ENCODE peak calls at places on chromosomes 2 and 18, in ten cellular contexts. A is endothelial cell of umbilical vein, T is fibroblast of lung, B is IMR-90, D is GM23338, W is H9, Y is mammary epithelial cell, P is MM.1S, O is HCT116, Z is neural progenitor cell. R is an unnamed sample. For H4K20me1, the result is how much of the 10 kb centered on the place peaks cover.

GRCh38 chr2:63790491-63790890 is 51.2 kb upstream of the UGP2 start:
- DNase-seq in Z (no peak), B (peak), D (no peak), O (no peak), Y (peak), W (no peak), T (peak), P (no peak), A (no peak), R (no peak)

GRCh38 chr2:229901819-229902218 is 20.0 kb downstream of the TRIP12 start:
- DNase-seq in W (no peak), D (peak), Z (no peak), T (peak), Y (peak), P (no peak), B (peak), O (peak), A (peak), R (no peak)

GRCh38 chr2:148674063-148675020 is 29.8 kb downstream of the EPC2 start:
- DNase-seq in A (peak), T (peak), Y (peak), Z (peak), P (peak), W (peak), B (peak), O (peak), D (peak), R (peak)

GRCh38 chr2:53460347-53460746 is 307.3 kb upstream of the CHAC2 start:
- DNase-seq in A (no peak), B (no peak), D (no peak), O (no peak), T (peak), Y (peak), Z (no peak), P (no peak), W (no peak), R (peak)

GRCh38 chr2:19806591-19806990 is 95.2 kb downstream of the TTC32 start:
- DNase-seq in D (no peak), Y (no peak), O (no peak), B (no peak), A (no peak), Z (no peak), P (no peak), T (no peak), W (peak), R (no peak)

GRCh38 chr2:223762853-223763252 is 74.5 kb downstream of the AP1S3 start:
- DNase-seq in P (no peak), W (no peak), D (no peak), Y (no peak), O (no peak), B (peak), A (no peak), T (peak), Z (no peak), R (peak)

GRCh38 chr18:58579561-58580047 is 49.3 kb downstream of the ALPK2 start:
- DNase-seq in D (no peak), W (no peak), O (no peak), A (no peak), Z (no peak), T (peak), P (no peak), B (peak), Y (no peak), R (no peak)

GRCh38 chr2:23756593-23757292 is 170.2 kb downstream of the ATAD2B start:
- DNase-seq in B (no peak), W (no peak), Z (no peak), Y (no peak), A (no peak), D (no peak), P (no peak), O (no peak), T (no peak), R (no peak)

GRCh38 chr2:36246320-36246990 is 109.1 kb upstream of the CRIM1 start:
- DNase-seq in P (peak), Z (no peak), W (no peak), Y (peak), O (no peak), A (no peak), D (no peak), T (peak), B (no peak), R (no peak)

GRCh38 chr18:26956894-26957293 is 91.4 kb upstream of the AQP4 start:
- DNase-seq in D (peak), T (no peak), Y (no peak), P (no peak), W (peak), A (no peak), O (no peak), B (no peak), Z (peak), R (no peak)

GRCh38 chr2:237244976-237245646 is 159.4 kb downstream of the COPS8 start:
- DNase-seq in O (no peak), D (no peak), A (no peak), Y (no peak), W (no peak), P (no peak), T (peak), B (peak), Z (no peak), R (no peak)

GRCh38 chr2:147530033-147530432 is 314.8 kb upstream of the ACVR2A start:
- DNase-seq in Y (no peak), O (no peak), D (no peak), P (no peak), Z (no peak), T (no peak), B (no peak), A (no peak), W (no peak), R (no peak)

GRCh38 chr2:31322376-31322775 is 88.4 kb downstream of the EHD3 start:
- DNase-seq in Y (no peak), Z (no peak), O (no peak), T (peak), D (no peak), P (no peak), W (no peak), B (peak), A (no peak), R (no peak)

GRCh38 chr18:36580266-36580665 is 248.5 kb downstream of the TPGS2 start:
- DNase-seq in B (peak), A (no peak), T (peak), D (peak), W (no peak), Z (no peak), Y (peak), P (no peak), O (no peak), R (no peak)

GRCh38 chr2:223114170-223114569 is 62.2 kb downstream of the KCNE4 start:
- DNase-seq in O (no peak), A (peak), T (no peak), D (no peak), W (no peak), Y (no peak), B (no peak), P (no peak), Z (no peak), R (no peak)

GRCh38 chr2:114940785-114941458 is 498.5 kb downstream of the DPP10 start:
- DNase-seq in W (no peak), B (no peak), P (no peak), T (no peak), Z (no peak), Y (no peak), O (no peak), D (no peak), A (no peak), R (no peak)

GRCh38 chr2:104755026-104755856 is 98.7 kb upstream of the POU3F3 start:
- DNase-seq in Y (no peak), O (no peak), A (no peak), W (peak), Z (no peak), P (no peak), D (peak), B (no peak), T (peak), R (no peak)

GRCh38 chr2:10038716-10039115 is 4.6 kb upstream of the KLF11 start:
- DNase-seq in B (peak), T (no peak), A (no peak), Y (no peak), Z (no peak), O (no peak), D (no peak), W (no peak), P (no peak), R (no peak)

GRCh38 chr2:21118302-21118920 is 5.4 kb upstream of the TDRD15 start:
- DNase-seq in O (peak), T (peak), Z (peak), B (peak), D (peak), P (peak), A (peak), Y (peak), W (peak), R (peak)

DNA sequence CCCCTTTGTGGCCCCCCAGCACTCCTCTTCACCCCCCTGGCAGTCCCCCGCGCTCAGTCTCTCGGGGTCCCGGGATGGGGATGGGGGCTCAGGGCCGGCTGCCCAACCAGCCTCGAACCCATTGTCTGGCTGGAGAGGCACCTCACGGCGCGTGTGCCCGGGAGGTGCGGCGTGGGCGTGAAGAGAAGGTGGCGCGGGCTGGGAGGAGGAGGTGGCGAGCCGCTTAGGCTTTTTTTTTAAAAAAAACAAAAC is 803 bp downstream of the FMNL2 start:
- DNase-seq in O (no peak), W (no peak), D (no peak), T (no peak), B (no peak), A (no peak), P (no peak), Z (no peak), Y (no peak), R (no peak)
- H4K20me1 ChIP-seq in O (under half), W (under half), D (under half), T (under half), B (under half), A (under half), P (under half), Z (under half), Y (under half), R (under half)

GRCh38 chr2:98457045-98457696 is 12.5 kb downstream of the INPP4A start:
- DNase-seq in Z (no peak), T (peak), P (no peak), D (no peak), A (peak), B (peak), Y (peak), O (no peak), W (no peak), R (no peak)

GRCh38 chr2:98454500-98455235 is 10.0 kb downstream of the INPP4A start:
- DNase-seq in D (peak), W (no peak), B (peak), Z (no peak), O (no peak), T (peak), P (no peak), A (peak), Y (no peak), R (no peak)

GRCh38 chr2:98454073-98454472 is 9.4 kb downstream of the INPP4A start:
- DNase-seq in O (no peak), Y (no peak), T (no peak), Z (no peak), D (peak), A (no peak), W (no peak), P (no peak), B (no peak), R (no peak)

GRCh38 chr2:98453531-98453930 is 8.9 kb downstream of the INPP4A start:
- DNase-seq in P (no peak), A (no peak), Y (no peak), T (no peak), O (no peak), D (no peak), Z (no peak), W (no peak), B (no peak), R (no peak)

GRCh38 chr2:98455494-98455976 is 10.9 kb downstream of the INPP4A start:
- DNase-seq in Z (no peak), O (no peak), D (no peak), T (peak), P (peak), W (no peak), Y (no peak), A (no peak), B (peak), R (no peak)
- H4K20me1 ChIP-seq in Z (half or more), O (under half), D (under half), T (under half), P (under half), W (under half), Y (under half), A (under half), B (half or more), R (under half)

GRCh38 chr2:27518113-27518781 is 21.6 kb downstream of the GCKR start:
- DNase-seq in O (no peak), T (no peak), P (no peak), Z (no peak), B (no peak), W (no peak), A (no peak), Y (no peak), D (no peak), R (no peak)
- H4K20me1 ChIP-seq in O (under half), T (under half), P (under half), Z (under half), B (under half), W (under half), A (under half), Y (under half), D (under half), R (under half)

DNA sequence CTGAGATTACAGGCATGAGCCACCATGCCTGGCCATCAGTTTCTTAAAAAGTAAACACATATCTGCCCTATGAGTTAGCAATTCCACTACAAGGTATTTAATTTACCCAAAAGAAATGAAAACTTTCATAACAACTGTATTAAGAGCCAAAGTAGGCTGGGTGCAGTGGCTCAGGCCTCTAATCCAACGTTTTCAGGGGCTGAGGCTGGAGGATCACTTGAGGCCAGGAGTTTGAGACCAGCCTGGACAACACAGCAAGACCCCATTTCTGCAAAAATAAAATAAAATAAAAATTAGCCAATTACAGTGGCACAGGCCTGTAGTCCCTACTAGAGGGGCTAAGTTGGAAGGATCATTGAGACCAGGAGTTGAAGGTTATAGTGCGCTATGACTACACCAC is 6.5 kb downstream of the ROCK2 start:
- DNase-seq in W (no peak), T (no peak), O (no peak), D (no peak), Z (no peak), P (no peak), A (no peak), B (no peak), Y (no peak), R (no peak)
- H4K20me1 ChIP-seq in W (under half), T (under half), O (under half), D (under half), Z (under half), P (under half), A (under half), B (half or more), Y (under half), R (half or more)

DNA sequence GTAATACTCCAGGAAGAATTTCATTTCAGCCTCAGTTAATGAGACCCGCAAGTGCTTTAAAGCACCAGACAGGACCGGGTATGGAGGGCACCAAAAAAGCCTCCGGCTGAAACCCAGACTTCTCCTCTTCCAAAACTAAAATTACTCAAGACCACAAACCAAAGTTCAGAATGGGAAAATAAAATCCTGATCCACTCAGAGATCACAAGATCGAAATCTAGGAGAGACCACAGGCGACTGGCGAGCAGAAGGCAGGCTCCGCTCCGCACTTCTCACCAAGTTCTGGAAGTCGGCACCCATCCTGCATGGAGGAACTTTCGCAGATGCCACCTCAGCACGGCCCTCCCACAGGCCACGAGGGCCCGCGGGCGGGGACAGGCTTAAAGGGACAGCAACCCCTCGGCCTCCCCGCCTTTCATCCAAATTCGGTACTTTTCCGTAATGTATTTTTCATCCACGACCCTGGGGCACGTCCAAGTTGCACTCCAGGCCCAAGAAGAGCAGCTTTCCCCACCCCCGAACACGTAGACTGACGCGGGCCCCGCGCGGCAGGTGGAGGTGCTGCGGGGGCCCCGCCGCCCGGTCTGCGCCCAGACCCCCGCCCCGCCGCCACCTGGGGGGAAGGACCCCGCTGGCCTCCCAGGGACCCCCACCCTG is 43.7 kb downstream of the HDLBP start:
- DNase-seq in T (peak), Z (peak), A (peak), Y (peak), B (peak), O (peak), D (peak), W (peak), P (peak), R (peak)
- H4K20me1 ChIP-seq in T (under half), Z (half or more), A (under half), Y (under half), B (half or more), O (under half), D (half or more), W (under half), P (under half), R (half or more)

GRCh38 chr2:173955004-173955403 is 10.2 kb downstream of the SP3 start:
- DNase-seq in O (no peak), B (no peak), Z (no peak), W (no peak), D (no peak), Y (no peak), T (no peak), P (no peak), A (no peak), R (no peak)

GRCh38 chr2:173955867-173956266 is 9.3 kb downstream of the SP3 start:
- DNase-seq in Y (no peak), B (no peak), D (no peak), Z (no peak), O (no peak), A (no peak), T (no peak), W (no peak), P (no peak), R (no peak)

GRCh38 chr2:173953047-173953424 is 12.1 kb downstream of the SP3 start:
- DNase-seq in T (no peak), B (no peak), O (no peak), Z (no peak), D (no peak), Y (no peak), A (no peak), P (no peak), W (no peak), R (no peak)

GRCh38 chr2:173948827-173949226 is 16.3 kb downstream of the SP3 start:
- DNase-seq in D (no peak), P (no peak), Z (no peak), O (no peak), W (no peak), Y (no peak), B (no peak), A (no peak), T (no peak), R (no peak)

GRCh38 chr2:173952267-173953046 is 12.7 kb downstream of the SP3 start:
- DNase-seq in O (no peak), T (no peak), D (no peak), Z (no peak), Y (no peak), A (no peak), P (no peak), W (no peak), B (no peak), R (no peak)
- H4K20me1 ChIP-seq in O (half or more), T (under half), D (half or more), Z (half or more), Y (under half), A (under half), P (half or more), W (under half), B (half or more), R (half or more)

R was measured in hepatocyte.